ENCODE peak calls at places on chromosomes 2 and 18, in nine cellular contexts. D is lower leg skin; G is HFFc6; L is stimulated activated naive CD8-positive, alpha-beta T cell treated with anti-CD3 and anti-CD28 coated beads, Interleukin-15, Interleukin-2, amounts not matched to agents 100 U/mL and 50 U/mL, for 24 hours; C is NCI-H748 treated with DMSO at 0.1 percent for 48 hours; N is fibroblast of the aortic adventitia; H is pancreas; U is activated CD4-positive, alpha-beta T cell treated with anti-CD3 and anti-CD28 coated beads, Interleukin-2, amount 50 U/mL, for 1 hour; T is Peyer's patch. K is an unnamed sample.

GRCh38 chr2:62568983-62569837 is 63.2 kb upstream of the TMEM17 start:
- DNase-seq in D (no peak), G (peak), L (no peak), C (peak), N (no peak), H (no peak), U (no peak), T (no peak), K (no peak)

GRCh38 chr2:23069935-23070334 is 315.0 kb upstream of the KLHL29 start:
- DNase-seq in D (no peak), G (no peak), L (no peak), C (peak), N (no peak), H (no peak), U (no peak), T (no peak), K (peak)

GRCh38 chr18:48884306-48885235 is 66.2 kb downstream of the SMAD7 start:
- DNase-seq in D (peak), G (no peak), L (no peak), C (no peak), N (no peak), H (no peak), U (no peak), T (no peak), K (no peak)

GRCh38 chr2:66578067-66578852 is 143.3 kb downstream of the MEIS1 start:
- DNase-seq in D (no peak), G (no peak), L (no peak), C (peak), N (peak), H (peak), U (no peak), T (no peak), K (no peak)

GRCh38 chr2:108573070-108573469 is 38.8 kb downstream of the LIMS1 start:
- DNase-seq in D (no peak), G (peak), L (no peak), C (no peak), N (peak), H (no peak), U (no peak), T (no peak), K (no peak)

GRCh38 chr2:226983891-226984290 is 148.0 kb downstream of the RHBDD1 start:
- DNase-seq in D (no peak), G (no peak), L (no peak), C (no peak), N (no peak), H (no peak), U (no peak), T (no peak), K (no peak)

GRCh38 chr2:113129519-113130078 is 2.2 kb downstream of the IL1RN start:
- DNase-seq in D (no peak), G (no peak), L (no peak), C (no peak), N (no peak), H (no peak), U (no peak), T (no peak), K (no peak)

GRCh38 chr2:239605976-239606375 is 205.2 kb upstream of the HDAC4 start:
- DNase-seq in D (peak), G (no peak), L (no peak), C (no peak), N (no peak), H (no peak), U (no peak), T (peak), K (no peak)

GRCh38 chr2:45699032-45699658 is 47.7 kb downstream of the PRKCE start:
- DNase-seq in D (no peak), G (peak), L (peak), C (no peak), N (peak), H (no peak), U (no peak), T (no peak), K (no peak)

GRCh38 chr2:129913695-129914495 is 65.6 kb upstream of the RAB6C start:
- DNase-seq in D (peak), G (no peak), L (no peak), C (no peak), N (no peak), H (no peak), U (no peak), T (no peak), K (no peak)

GRCh38 chr18:67628674-67629073 is 112.2 kb upstream of the DSEL start:
- DNase-seq in D (no peak), G (no peak), L (no peak), C (no peak), N (no peak), H (no peak), U (no peak), T (no peak), K (no peak)

GRCh38 chr2:42238644-42239288 is 69.6 kb downstream of the EML4 start:
- DNase-seq in D (no peak), G (peak), L (peak), C (no peak), N (peak), H (no peak), U (peak), T (peak), K (peak)

GRCh38 chr2:109454764-109455394 is 158.9 kb downstream of the SEPTIN10 start:
- DNase-seq in D (peak), G (no peak), L (no peak), C (no peak), N (no peak), H (no peak), U (no peak), T (peak), K (no peak)